ENCODE peak calls at places on chromosomes 13 and 19, in four cellular contexts. V, X, D and E are unnamed samples.

GRCh38 chr19:4139614-4140236 is 13.7 kb upstream of the CREB3L3 start:
- DNase-seq in V (peak), X (peak), D (peak), E (peak)

GRCh38 chr13:25192489-25192888 is 20.4 kb upstream of the AMER2 start:
- DNase-seq in V (no peak), X (no peak), D (no peak), E (no peak)

GRCh38 chr13:92804346-92804745 is 422.3 kb upstream of the GPC6 start:
- DNase-seq in V (peak), X (peak), D (no peak), E (no peak)

GRCh38 chr19:46753420-46754155 is 7.3 kb upstream of the STRN4 start:
- DNase-seq in V (no peak), X (no peak), D (no peak), E (no peak)

GRCh38 chr13:49298903-49299605 is 51.3 kb downstream of the CDADC1 start:
- DNase-seq in V (no peak), X (no peak), D (no peak), E (no peak)

GRCh38 chr19:35509018-35509652 is 4.3 kb downstream of the DMKN start:
- DNase-seq in V (no peak), X (no peak), D (no peak), E (no peak)

GRCh38 chr19:43598445-43599240 is 2.2 kb downstream of the ZNF576 start:
- DNase-seq in V (no peak), X (no peak), D (no peak), E (no peak)

GRCh38 chr19:34226036-34226435 is 28.3 kb upstream of the GARRE1 start:
- DNase-seq in V (no peak), X (no peak), D (no peak), E (no peak)

GRCh38 chr19:4103073-4103418 is 20.9 kb downstream of the MAP2K2 start:
- DNase-seq in V (no peak), X (peak), D (peak), E (no peak)

GRCh38 chr19:11179716-11180297 is 17.5 kb downstream of the KANK2 start:
- DNase-seq in V (no peak), X (peak), D (no peak), E (no peak)

GRCh38 chr13:110911880-110912279 is 3.0 kb downstream of the ANKRD10 start:
- DNase-seq in V (no peak), X (no peak), D (no peak), E (no peak)

GRCh38 chr13:59133903-59134302 is 1029.8 kb downstream of the DIAPH3 start:
- DNase-seq in V (no peak), X (no peak), D (no peak), E (no peak)

GRCh38 chr13:25971499-25972145 is 80.2 kb downstream of the SHISA2 start:
- DNase-seq in V (no peak), X (no peak), D (no peak), E (no peak)

GRCh38 chr19:10936661-10937084 is 8.1 kb downstream of the TIMM29 start:
- DNase-seq in V (peak), X (peak), D (no peak), E (no peak)

GRCh38 chr19:5289060-5289990 is 51.3 kb downstream of the PTPRS start:
- DNase-seq in V (no peak), X (no peak), D (no peak), E (no peak)

GRCh38 chr19:9935409-9936062 is 779 bp downstream of the OLFM2 start:
- DNase-seq in V (no peak), X (no peak), D (no peak), E (no peak)

GRCh38 chr19:41872775-41873647 is 4.1 kb upstream of the CD79A start:
- DNase-seq in V (peak), X (peak), D (peak), E (peak)

GRCh38 chr13:114309806-114310410 is 4.4 kb upstream of the CHAMP1 start:
- DNase-seq in V (no peak), X (no peak), D (peak), E (no peak)
- TF ChIP-seq CTCF in V (no peak), X (no peak), D (no peak), E (no peak)

DNA sequence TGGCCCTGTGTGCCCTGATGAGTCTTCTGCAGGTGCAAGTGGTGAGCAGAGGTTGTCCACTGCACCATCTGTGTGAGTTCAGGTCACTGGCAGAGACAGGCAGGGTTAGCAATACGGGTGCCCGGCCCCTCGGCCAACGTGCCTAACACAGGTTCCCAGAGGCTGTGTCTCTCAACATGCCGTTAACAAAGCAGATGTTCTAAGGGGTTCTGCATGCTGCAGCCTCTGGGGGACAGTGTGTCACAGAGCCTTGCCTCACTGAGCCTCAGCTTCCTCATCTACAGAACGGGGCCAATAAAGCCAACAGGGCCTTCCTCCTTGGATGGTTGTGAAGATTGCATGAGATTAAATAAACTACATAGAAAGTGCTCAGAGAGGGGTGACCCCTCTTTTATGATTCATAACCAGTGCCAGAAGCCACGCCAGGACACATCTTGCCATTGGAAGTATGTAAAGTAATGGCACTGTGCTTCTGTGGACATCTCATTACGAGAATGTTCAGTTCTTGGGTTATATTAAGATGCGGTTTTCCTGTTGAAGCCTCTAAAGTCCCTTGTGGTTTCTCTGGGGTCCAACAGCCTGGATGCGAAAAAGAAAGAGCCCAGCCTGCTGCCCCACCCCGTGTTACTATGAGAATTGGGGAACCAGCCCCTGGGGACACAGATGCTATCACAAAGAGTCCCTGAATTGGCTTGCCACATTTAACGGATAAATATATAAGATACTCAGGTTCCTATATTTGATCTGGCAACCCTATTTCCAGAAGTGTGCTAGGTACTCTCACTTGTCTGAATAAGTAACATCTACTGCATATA is 11.2 kb upstream of the ARHGEF18 start:
- DNase-seq in V (no peak), X (no peak), D (no peak), E (no peak)
- TF ChIP-seq CTCF in V (no peak), X (no peak), D (no peak), E (no peak)

GRCh38 chr19:51024924-51025323 is 1.5 kb downstream of the KLK11 start:
- DNase-seq in V (no peak), X (no peak), D (peak), E (no peak)

GRCh38 chr19:51023946-51024345 is 2.5 kb downstream of the KLK11 start:
- DNase-seq in V (no peak), X (no peak), D (peak), E (no peak)

GRCh38 chr19:51026554-51026831 is at the start of gene KLK11:
- DNase-seq in V (no peak), X (no peak), D (no peak), E (no peak)

GRCh38 chr19:51025809-51026553 is 435 bp downstream of the KLK11 start:
- DNase-seq in V (no peak), X (no peak), D (peak), E (no peak)

GRCh38 chr19:51025401-51025800 is 1.0 kb downstream of the KLK11 start:
- DNase-seq in V (no peak), X (no peak), D (peak), E (no peak)
- TF ChIP-seq CTCF in V (no peak), X (no peak), D (no peak), E (no peak)

DNA sequence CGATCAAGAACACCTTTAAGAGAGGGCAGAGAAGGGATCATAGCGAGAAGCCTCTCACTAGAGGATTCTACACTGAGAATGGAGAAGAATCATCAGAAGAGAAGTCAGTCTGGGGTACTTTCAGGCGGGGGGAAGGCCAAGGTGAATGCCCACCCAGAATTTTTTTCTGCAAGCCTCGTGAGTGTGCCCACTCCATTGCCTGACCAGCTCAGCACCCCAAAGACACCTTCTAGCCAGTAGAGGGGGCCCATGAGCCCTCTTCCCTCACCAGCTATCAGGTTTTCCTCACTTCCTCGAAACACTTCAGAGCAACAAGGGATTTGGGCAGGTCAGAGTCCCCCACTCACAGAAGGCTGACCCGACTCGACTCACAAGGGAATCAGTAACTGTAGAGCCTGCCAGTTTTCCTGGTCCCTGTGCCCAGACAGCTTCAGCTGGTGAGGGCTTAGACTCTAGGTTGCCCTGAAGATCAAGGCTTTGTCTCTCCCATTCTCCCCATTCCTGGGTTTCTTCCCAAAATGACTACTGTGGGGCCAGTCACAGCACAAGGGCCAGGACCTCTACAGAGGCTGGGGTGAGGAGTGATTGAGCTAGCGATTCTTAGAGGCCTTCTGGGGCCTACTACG is 18.4 kb downstream of the NLRP13 start:
- DNase-seq in V (no peak), X (no peak), D (no peak), E (no peak)
- TF ChIP-seq CTCF in V (no peak), X (peak), D (no peak), E (peak)

GRCh38 chr13:94546071-94546839 is 49.7 kb downstream of the TGDS start:
- DNase-seq in V (no peak), X (no peak), D (no peak), E (no peak)

GRCh38 chr13:94550030-94550738 is 45.8 kb downstream of the TGDS start:
- DNase-seq in V (no peak), X (peak), D (no peak), E (no peak)

GRCh38 chr13:94548382-94549240 is 47.3 kb downstream of the TGDS start:
- DNase-seq in V (peak), X (peak), D (peak), E (no peak)

GRCh38 chr13:94552095-94552494 is 43.9 kb downstream of the TGDS start:
- DNase-seq in V (no peak), X (no peak), D (no peak), E (no peak)

GRCh38 chr13:94549241-94550029 is 46.5 kb downstream of the TGDS start:
- DNase-seq in V (peak), X (peak), D (peak), E (peak)
- TF ChIP-seq CTCF in V (no peak), X (no peak), D (peak), E (no peak)

GRCh38 chr13:106382569-106382968 is 152.9 kb downstream of the EFNB2 start:
- DNase-seq in V (no peak), X (no peak), D (no peak), E (no peak)
- TF ChIP-seq CTCF in V (no peak), X (no peak), D (no peak), E (no peak)

GRCh38 chr19:31280266-31281006 is 68.8 kb downstream of the TSHZ3 start:
- DNase-seq in V (no peak), X (no peak), D (no peak), E (no peak)
- TF ChIP-seq CTCF in V (no peak), X (no peak), D (no peak), E (no peak)

GRCh38 chr19:2922987-2923386 is 21.8 kb downstream of the ZNF77 start:
- DNase-seq in V (no peak), X (no peak), D (no peak), E (no peak)
- TF ChIP-seq CTCF in V (no peak), X (no peak), D (no peak), E (no peak)

GRCh38 chr19:29212614-29213573 is at the start of gene UQCRFS1:
- DNase-seq in V (peak), X (peak), D (peak), E (peak)
- TF ChIP-seq CTCF in V (peak), X (no peak), D (no peak), E (no peak)